ENCODE peak calls at places on chromosomes 4 and X, in five cellular contexts. Q is HS-5, E is heart right ventricle, S is fibroblast of pulmonary artery, D is Ammon's horn. I is an unnamed sample.
A peak's percentile ranks its signal among the peaks of the same experiment; 100 is the strongest.

GRCh38 chr4:15610855-15611254 is 44.3 kb downstream of the FBXL5 start:
- DNase-seq in Q (no peak), S (no peak), E (no peak), D (no peak), I (no peak)

GRCh38 chr4:127007336-127007735 is 625.4 kb upstream of the INTU start:
- DNase-seq in S (no peak), E (no peak), D (no peak), Q (no peak), I (no peak)

GRCh38 chr4:105345838-105346237 is 128.0 kb downstream of the PPA2 start:
- DNase-seq in Q (no peak), D (no peak), E (no peak), S (no peak), I (no peak)

GRCh38 chr4:23923141-23923540 is 33.3 kb upstream of the PPARGC1A start:
- DNase-seq in E (no peak), Q (no peak), S (no peak), D (no peak), I (no peak)

GRCh38 chrX:105307762-105308161 is 87.3 kb upstream of the TEX13A start:
- DNase-seq in Q (no peak), S (peak; percentile 33), D (no peak), E (no peak), I (no peak)

GRCh38 chr4:35934370-35934981 is 309.8 kb downstream of the ARAP2 start:
- DNase-seq in Q (peak; percentile 34), S (peak; percentile 44), D (peak; percentile 17), E (no peak), I (no peak)

GRCh38 chr4:123127865-123128264 is 205.5 kb upstream of the NUDT6 start:
- DNase-seq in D (no peak), S (peak; percentile 36), E (no peak), Q (no peak), I (no peak)

GRCh38 chr4:15500721-15501120 is 31.0 kb downstream of the CC2D2A start:
- DNase-seq in S (no peak), E (no peak), Q (no peak), D (no peak), I (no peak)

GRCh38 chr4:962231-963208 is 10.8 kb downstream of the DGKQ start:
- DNase-seq in Q (no peak), S (no peak), D (no peak), E (peak; percentile 14), I (no peak)

GRCh38 chr4:139735381-139736256 is 70.0 kb downstream of the MGST2 start:
- DNase-seq in D (peak; percentile 47), E (peak; percentile 29), Q (no peak), S (no peak), I (peak; percentile 57)

GRCh38 chr4:180757927-180758326 is 1485.3 kb upstream of the TENM3 start:
- DNase-seq in Q (no peak), E (no peak), D (no peak), S (no peak), I (no peak)

GRCh38 chr4:153684182-153685073 is at the start of gene TLR2:
- DNase-seq in E (peak; percentile 69), S (peak; percentile 9), Q (no peak), D (peak; percentile 27), I (peak; percentile 79)

GRCh38 chrX:48933757-48934156 is 14.9 kb upstream of the PIM2 start:
- DNase-seq in E (no peak), Q (no peak), S (no peak), D (no peak), I (no peak)

GRCh38 chr4:123398803-123399637 is 2.4 kb downstream of the SPRY1 start:
- DNase-seq in D (peak; percentile 64), Q (no peak), E (peak; percentile 45), S (peak; percentile 87), I (no peak)

GRCh38 chrX:13449441-13449840 is 120.0 kb upstream of the EGFL6 start:
- DNase-seq in D (no peak), Q (no peak), S (no peak), E (no peak), I (no peak)

GRCh38 chrX:106898462-106898861 is 4.7 kb downstream of the RIPPLY1 start:
- DNase-seq in S (peak; percentile 73), E (no peak), Q (no peak), D (peak; percentile 40), I (no peak)

GRCh38 chr4:108466936-108467902 is 153.2 kb upstream of the RPL34 start:
- DNase-seq in D (no peak), E (no peak), S (peak; percentile 33), Q (peak; percentile 67), I (no peak)

GRCh38 chrX:103624111-103624510 is 4.7 kb upstream of the TCEAL1 start:
- DNase-seq in Q (no peak), D (no peak), S (no peak), E (no peak), I (no peak)

GRCh38 chr4:87865960-87866598 is 33.3 kb downstream of the MEPE start:
- DNase-seq in Q (no peak), E (no peak), S (peak; percentile 27), D (no peak), I (no peak)

GRCh38 chrX:7028246-7028645 is 119.3 kb upstream of the STS start:
- DNase-seq in Q (no peak), E (no peak), D (no peak), S (no peak), I (no peak)

GRCh38 chr4:153222162-153222789 is 18.0 kb downstream of the TRIM2 start:
- DNase-seq in Q (peak; percentile 62), E (peak; percentile 58), S (peak; percentile 81), D (peak; percentile 71), I (peak; percentile 80)

GRCh38 chr4:10051536-10052135 is 30.3 kb upstream of the SLC2A9 start:
- DNase-seq in S (no peak), E (no peak), Q (no peak), D (no peak), I (no peak)

GRCh38 chrX:109872021-109872730 is 130.7 kb upstream of the TMEM164 start:
- DNase-seq in D (no peak), S (no peak), E (no peak), Q (no peak), I (no peak)

GRCh38 chrX:3145716-3146115 is 104.4 kb downstream of the ARSF start:
- DNase-seq in Q (no peak), S (no peak), D (no peak), E (no peak), I (no peak)

GRCh38 chrX:70432936-70433847 is 10.1 kb downstream of the GDPD2 start:
- DNase-seq in S (no peak), E (no peak), D (no peak), Q (no peak), I (no peak)

GRCh38 chr4:4869731-4870483 is 10.4 kb downstream of the MSX1 start:
- DNase-seq in Q (no peak), E (no peak), S (no peak), D (no peak), I (no peak)

GRCh38 chrX:44735498-44735897 is 108.3 kb upstream of the DUSP21 start:
- DNase-seq in E (no peak), D (no peak), S (peak; percentile 24), Q (no peak), I (no peak)

GRCh38 chrX:281166-281999 is at the start of gene PLCXD1:
- DNase-seq in S (peak; percentile 58), Q (no peak), E (no peak), D (peak; percentile 69), I (no peak)

GRCh38 chrX:104254442-104255115 is at the start of gene ESX1:
- DNase-seq in E (no peak), Q (no peak), D (no peak), S (no peak), I (no peak)

GRCh38 chr4:184819786-184820185 is 6.0 kb downstream of the ACSL1 start:
- DNase-seq in E (no peak), S (no peak), Q (no peak), D (peak; percentile 30), I (no peak)

GRCh38 chr4:107993969-107994368 is 4.3 kb downstream of the HADH start:
- DNase-seq in D (no peak), E (no peak), S (no peak), Q (no peak), I (no peak)

GRCh38 chr4:145839151-145839550 is 99.5 kb downstream of the ZNF827 start:
- DNase-seq in Q (no peak), S (no peak), D (peak; percentile 69), E (no peak), I (no peak)

GRCh38 chr4:74474345-74475099 is 29.6 kb downstream of the AREG start:
- DNase-seq in E (no peak), Q (peak; percentile 22), D (no peak), S (peak; percentile 48), I (no peak)

GRCh38 chr4:141570290-141570689 is 66.1 kb upstream of the IL15 start:
- DNase-seq in S (no peak), Q (no peak), D (no peak), E (no peak), I (no peak)